ENCODE peak calls at places on chromosomes 11 and 22, in four cellular contexts. X is H1, R is K562, M is HepG2. N is an unnamed sample.

GRCh38 chr22:23816552-23816976 is 22.2 kb downstream of the DERL3 start:
- DNase-seq in R (no peak), X (no peak), M (no peak), N (no peak)

GRCh38 chr11:35786918-35787557 is 124.5 kb downstream of the TRIM44 start:
- DNase-seq in X (no peak), R (no peak), M (no peak), N (no peak)

GRCh38 chr11:86182976-86183584 is 61.5 kb upstream of the EED start:
- DNase-seq in R (peak), M (no peak), X (no peak), N (peak)

GRCh38 chr11:66685276-66686099 is 7.8 kb upstream of the RBM4B start:
- DNase-seq in M (no peak), R (no peak), X (no peak), N (no peak)

GRCh38 chr22:41038732-41039131 is 53.7 kb upstream of the EP300 start:
- DNase-seq in R (no peak), M (no peak), X (no peak), N (no peak)

GRCh38 chr22:35629406-35630234 is 12.5 kb upstream of the MB start:
- DNase-seq in X (peak), R (peak), M (no peak), N (peak)

GRCh38 chr11:65934014-65934413 is 11.3 kb upstream of the TSGA10IP start:
- DNase-seq in M (no peak), X (no peak), R (peak), N (no peak)

GRCh38 chr11:29336727-29337212 is 680.1 kb downstream of the KCNA4 start:
- DNase-seq in R (no peak), X (no peak), M (no peak), N (no peak)

GRCh38 chr11:64225608-64226506 is at the start of the genes NUDT22 and TRPT1:
- DNase-seq in R (peak), M (peak), X (no peak), N (peak)

GRCh38 chr11:8813658-8814057 is 97.3 kb upstream of the AKIP1 start:
- DNase-seq in R (peak), M (peak), X (peak), N (peak)

GRCh38 chr11:75262961-75263852 is 22.6 kb downstream of the TPBGL start:
- DNase-seq in X (no peak), R (no peak), M (no peak), N (no peak)

GRCh38 chr11:75815345-75815983 is 454 bp downstream of the UVRAG start:
- DNase-seq in X (no peak), R (no peak), M (no peak), N (peak)

GRCh38 chr11:64266339-64266738 is 15.0 kb downstream of the PLCB3 start:
- DNase-seq in R (no peak), M (no peak), X (no peak), N (no peak)

GRCh38 chr11:60942970-60943565 is 8.9 kb downstream of the SLC15A3 start:
- DNase-seq in R (no peak), M (no peak), X (no peak), N (no peak)

GRCh38 chr11:94011478-94011877 is 9.7 kb upstream of the HEPHL1 start:
- DNase-seq in R (no peak), X (no peak), M (no peak), N (no peak)

GRCh38 chr11:47891886-47892285 is 43.7 kb upstream of the NUP160 start:
- DNase-seq in M (no peak), X (no peak), R (no peak), N (no peak)

GRCh38 chr22:28792491-28793383 is 7.6 kb downstream of the XBP1 start:
- DNase-seq in R (no peak), X (no peak), M (no peak), N (no peak)

GRCh38 chr11:45468265-45468856 is 182.2 kb upstream of the SYT13 start:
- DNase-seq in M (no peak), R (peak), X (no peak), N (no peak)

GRCh38 chr22:48055827-48056226 is 1293.4 kb downstream of the TBC1D22A start:
- DNase-seq in M (no peak), X (no peak), R (no peak), N (no peak)

GRCh38 chr11:92226331-92227232 is 2.0 kb downstream of the FAT3 start:
- DNase-seq in M (no peak), R (no peak), X (no peak), N (no peak)

GRCh38 chr11:115398333-115398732 is 105.9 kb downstream of the CADM1 start:
- DNase-seq in X (no peak), R (no peak), M (no peak), N (no peak)

GRCh38 chr11:134557571-134558257 is 145.7 kb upstream of the B3GAT1 start:
- DNase-seq in M (no peak), R (no peak), X (no peak), N (no peak)

GRCh38 chr11:6568191-6568918 is 35.1 kb downstream of the RRP8 start:
- DNase-seq in X (no peak), M (no peak), R (peak), N (no peak)

GRCh38 chr11:129315781-129316579 is 59.7 kb upstream of the BARX2 start:
- DNase-seq in R (no peak), X (no peak), M (peak), N (no peak)

GRCh38 chr11:1619449-1619848 is 2.5 kb downstream of the KRTAP5-4 start:
- DNase-seq in M (no peak), X (no peak), R (peak), N (no peak)

GRCh38 chr11:106473089-106473722 is 395.7 kb downstream of the AASDHPPT start:
- DNase-seq in M (no peak), X (no peak), R (no peak), N (no peak)

GRCh38 chr11:3169235-3169951 is 4.3 kb upstream of the OSBPL5 start:
- DNase-seq in R (peak), X (no peak), M (no peak), N (no peak)

GRCh38 chr11:34758262-34758661 is 137.4 kb downstream of the EHF start:
- DNase-seq in X (no peak), R (peak), M (no peak), N (no peak)

GRCh38 chr11:65559535-65559934 is 1.4 kb upstream of the LTBP3 start:
- DNase-seq in R (no peak), X (no peak), M (no peak), N (no peak)

GRCh38 chr22:46726986-46727317 is 11.1 kb downstream of the CERK start:
- DNase-seq in X (no peak), M (no peak), R (no peak), N (no peak)

GRCh38 chr22:35517769-35518530 is 22.7 kb upstream of the RASD2 start:
- DNase-seq in M (no peak), R (no peak), X (no peak), N (no peak)

GRCh38 chr11:20962581-20962980 is 293.2 kb downstream of the NELL1 start:
- DNase-seq in X (no peak), R (no peak), M (no peak), N (no peak)

GRCh38 chr11:118199135-118199534 is 22.7 kb upstream of the SCN2B start:
- DNase-seq in X (no peak), M (no peak), R (no peak), N (no peak)

GRCh38 chr11:73942030-73942429 is 8.8 kb upstream of the DNAJB13 start:
- DNase-seq in R (no peak), X (no peak), M (no peak), N (no peak)

GRCh38 chr22:28949788-28950187 is 66.4 kb downstream of the ZNRF3 start:
- DNase-seq in M (no peak), X (no peak), R (no peak), N (peak)

DNA sequence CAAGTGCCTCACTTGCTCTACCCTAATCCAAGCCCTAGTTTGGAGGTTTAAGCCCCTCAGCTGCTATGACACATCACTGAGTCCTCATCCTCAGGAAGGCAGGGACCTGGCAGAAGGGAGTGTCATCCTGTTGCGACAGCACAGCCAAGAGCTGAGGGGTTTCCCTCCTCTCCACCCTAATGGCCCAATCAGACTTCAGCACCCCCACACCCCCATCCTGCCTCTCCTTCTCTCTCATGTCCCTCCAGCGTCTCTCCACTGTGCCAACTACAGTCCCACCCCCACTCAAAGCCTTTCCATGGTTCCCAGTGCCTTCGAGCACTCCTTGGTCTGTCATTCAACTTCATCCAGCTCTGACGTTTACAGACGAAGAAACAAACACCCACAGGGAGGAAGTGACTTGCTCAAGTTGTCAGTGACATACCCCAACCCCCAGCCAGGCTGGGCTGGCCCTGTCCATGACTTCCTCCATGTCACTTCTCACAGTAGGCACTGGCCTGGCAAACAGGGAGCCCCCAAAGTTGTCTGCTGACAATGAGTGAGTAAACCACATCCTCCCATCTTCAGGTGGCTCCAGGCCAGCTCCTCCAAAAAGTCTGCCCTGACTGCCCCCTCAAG is 15.6 kb downstream of the ARAP1 start:
- DNase-seq in X (no peak), R (peak), M (no peak), N (peak)
- TF ChIP-seq RNF2 in X (no peak), R (no peak), M (no peak), N (no peak)

GRCh38 chr22:19892249-19892879 is 37.7 kb upstream of the GNB1L start:
- DNase-seq in X (no peak), R (peak), M (peak), N (no peak)
- TF ChIP-seq RNF2 in X (no peak), R (no peak), M (peak), N (no peak)

GRCh38 chr22:43298062-43298801 is 44.9 kb downstream of the SCUBE1 start:
- DNase-seq in M (no peak), R (no peak), X (no peak), N (no peak)
- TF ChIP-seq RNF2 in M (no peak), R (no peak), X (no peak), N (no peak)

GRCh38 chr22:27252282-27253049 is 549.1 kb downstream of the MN1 start:
- DNase-seq in X (no peak), M (no peak), R (no peak), N (peak)
- TF ChIP-seq RNF2 in X (no peak), M (no peak), R (no peak), N (no peak)

DNA sequence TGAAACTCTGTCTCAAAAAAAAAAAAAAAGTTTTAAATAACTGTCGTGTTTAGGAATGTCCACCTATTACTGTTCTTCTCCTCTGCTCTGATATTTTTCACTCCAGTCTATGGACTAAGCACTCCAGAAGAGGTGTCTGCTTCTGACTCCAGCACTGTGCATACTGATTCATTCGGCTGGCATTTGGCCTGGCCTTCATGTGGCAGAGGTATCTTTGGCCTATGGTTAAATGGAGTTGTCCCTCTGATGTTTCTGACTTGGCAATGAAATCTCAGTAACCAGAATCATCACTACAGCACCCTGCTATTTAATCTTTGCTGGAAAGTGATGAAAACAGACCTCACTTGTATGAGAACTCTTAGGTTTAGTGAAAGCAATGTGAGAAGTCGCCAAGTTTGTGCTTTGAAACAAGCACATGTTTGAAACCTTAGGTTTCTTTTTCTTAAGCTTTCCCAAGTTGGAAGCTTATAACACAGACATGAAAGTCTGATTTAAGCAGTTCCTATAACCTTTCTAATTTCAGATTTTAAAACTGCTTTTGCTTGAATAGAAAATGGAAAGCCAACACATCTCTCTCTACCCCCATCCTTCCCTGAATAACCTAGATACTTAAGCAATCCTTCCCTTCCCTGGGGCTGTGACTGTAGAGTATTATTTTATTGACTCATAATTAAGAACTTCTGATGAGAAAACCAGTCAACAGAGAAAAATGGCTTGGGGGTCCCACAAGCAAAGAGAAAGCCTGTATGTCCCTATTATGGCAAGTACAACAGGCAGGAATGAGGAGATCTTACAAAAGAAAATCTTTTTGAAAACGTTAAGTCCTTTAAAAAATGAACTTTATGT is 155.0 kb downstream of the MAML2 start:
- DNase-seq in M (peak), X (no peak), R (no peak), N (peak)
- TF ChIP-seq RNF2 in M (no peak), X (no peak), R (no peak), N (no peak)

DNA sequence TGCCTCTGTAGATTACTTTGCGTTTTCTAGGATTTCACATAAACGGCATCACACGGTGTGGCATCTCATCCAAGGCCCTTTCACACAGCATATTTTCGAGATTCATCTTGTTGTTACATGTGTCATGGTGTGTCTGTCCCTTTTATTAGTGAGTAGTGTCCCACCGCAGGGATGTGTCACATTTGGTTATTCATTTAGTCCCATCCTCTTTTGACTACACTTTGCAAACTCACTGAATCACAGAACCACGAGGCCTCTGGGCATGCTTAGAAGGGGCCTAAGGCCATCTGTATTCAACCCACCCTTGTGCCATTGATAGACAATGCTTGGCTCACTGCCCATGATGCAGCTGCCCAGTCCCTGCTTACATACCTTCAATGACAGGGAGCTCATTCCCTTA is 4.2 kb upstream of the RAC2 start:
- DNase-seq in R (no peak), X (no peak), M (no peak), N (no peak)
- TF ChIP-seq RNF2 in R (no peak), X (no peak), M (no peak), N (no peak)

N was measured in A549.